ENCODE peak calls at places on chromosomes 16 and 17, in eight cellular contexts. D is NCI-H2081; B is effector CD4-positive, alpha-beta T cell; V is NCI-H1092 treated with DMSO at 0.1 percent for 48 hours; U is A549; A is GM04504; P is transverse colon; Y is AG10803. E is an unnamed sample.

GRCh38 chr16:64654137-64654652 is 467.7 kb downstream of the CDH11 start:
- DNase-seq in D (no peak), U (no peak), A (no peak), B (no peak), Y (peak; percentile 47), P (no peak), V (no peak), E (peak; percentile 92)

GRCh38 chr16:648071-648785 is 937 bp upstream of the WDR90 start:
- DNase-seq in U (no peak), B (no peak), V (peak; percentile 29), A (no peak), Y (peak; percentile 25), D (peak; percentile 47), P (peak; percentile 90), E (peak; percentile 33)

GRCh38 chr17:8887834-8888703 is 20.6 kb upstream of the PIK3R6 start:
- DNase-seq in U (peak; percentile 69), A (no peak), Y (peak; percentile 28), P (no peak), V (no peak), D (no peak), B (no peak), E (peak; percentile 57)

GRCh38 chr17:14303343-14304221 is 2.7 kb downstream of the HS3ST3B1 start:
- DNase-seq in B (peak; percentile 46), Y (no peak), U (no peak), V (no peak), P (no peak), D (no peak), A (no peak), E (no peak)

GRCh38 chr17:792277-792676 is 10.1 kb downstream of the MRM3 start:
- DNase-seq in A (no peak), V (no peak), Y (no peak), P (no peak), U (peak; percentile 31), D (no peak), B (no peak), E (no peak)

GRCh38 chr17:46832945-46833839 is 14.7 kb upstream of the WNT3 start:
- DNase-seq in A (peak; percentile 45), V (no peak), P (no peak), D (no peak), Y (peak; percentile 71), U (no peak), B (no peak), E (peak; percentile 67)

GRCh38 chr17:48892940-48893645 is 506 bp downstream of the ATP5MC1 start:
- DNase-seq in B (no peak), U (no peak), P (no peak), D (no peak), V (peak; percentile 45), Y (no peak), A (no peak), E (no peak)

GRCh38 chr16:4936181-4936990 is 562 bp downstream of the PPL start:
- DNase-seq in D (no peak), Y (no peak), P (peak; percentile 46), B (no peak), V (no peak), U (no peak), A (no peak), E (no peak)

GRCh38 chr17:54754560-54754959 is 146.1 kb upstream of the TOM1L1 start:
- DNase-seq in Y (no peak), D (peak; percentile 12), B (no peak), U (no peak), A (no peak), P (no peak), V (no peak), E (no peak)